ENCODE peak calls at places on chromosome 11, in six cellular contexts. E is ovary, W is left ventricle myocardium inferior, U is endothelial cell of umbilical vein, C is transverse colon, V is colonic mucosa. R is an unnamed sample.

GRCh38 chr11:13649619-13650018 is 18.8 kb upstream of the FAR1 start:
- DNase-seq in C (no peak), W (no peak), U (no peak), E (no peak), V (no peak), R (no peak)

GRCh38 chr11:34585870-34586654 is 34.8 kb upstream of the EHF start:
- DNase-seq in V (no peak), U (peak; percentile 55), E (no peak), C (no peak), W (no peak), R (no peak)

GRCh38 chr11:33488971-33489370 is 211.7 kb downstream of the C11orf91 start:
- DNase-seq in U (no peak), C (no peak), E (no peak), W (no peak), V (no peak), R (no peak)

GRCh38 chr11:101470414-101470813 is 113.4 kb downstream of the TRPC6 start:
- DNase-seq in C (no peak), V (no peak), U (no peak), E (no peak), W (no peak), R (no peak)

GRCh38 chr11:103170865-103171264 is 61.6 kb downstream of the DYNC2H1 start:
- DNase-seq in V (no peak), C (no peak), W (no peak), E (no peak), U (no peak), R (no peak)

GRCh38 chr11:61147271-61147670 is 14.0 kb downstream of the VPS37C start:
- DNase-seq in E (no peak), C (no peak), W (no peak), V (no peak), U (no peak), R (no peak)

GRCh38 chr11:109838034-109838433 is 255.2 kb upstream of the ZC3H12C start:
- DNase-seq in W (no peak), E (no peak), C (no peak), V (no peak), U (no peak), R (no peak)

GRCh38 chr11:19615503-19615902 is 97.1 kb upstream of the NAV2 start:
- DNase-seq in C (no peak), E (no peak), U (no peak), V (no peak), W (no peak), R (no peak)

GRCh38 chr11:111422494-111423249 is 43.6 kb upstream of the POU2AF1 start:
- DNase-seq in V (peak; percentile 71), C (peak; percentile 77), W (peak; percentile 32), E (peak; percentile 67), U (no peak), R (no peak)

GRCh38 chr11:116691779-116692178 is 81.0 kb downstream of the BUD13 start:
- DNase-seq in W (no peak), C (peak; percentile 44), E (peak; percentile 40), V (peak; percentile 46), U (peak; percentile 24), R (no peak)

GRCh38 chr11:1746516-1746931 is 3.9 kb downstream of the IFITM10 start:
- DNase-seq in E (no peak), C (peak; percentile 21), U (no peak), V (peak; percentile 28), W (peak; percentile 29), R (no peak)

GRCh38 chr11:61129608-61130523 is 27.6 kb downstream of the CD5 start:
- DNase-seq in C (peak; percentile 92), W (peak; percentile 84), U (peak; percentile 93), E (peak; percentile 94), V (peak; percentile 93), R (peak; percentile 91)

GRCh38 chr11:94869186-94869585 is 101.0 kb downstream of the AMOTL1 start:
- DNase-seq in V (no peak), W (no peak), E (no peak), C (no peak), U (no peak), R (no peak)

GRCh38 chr11:99370557-99371200 is 349.9 kb downstream of the CNTN5 start:
- DNase-seq in U (no peak), E (no peak), V (no peak), C (no peak), W (peak; percentile 57), R (no peak)

GRCh38 chr11:100774859-100775258 is 87.8 kb downstream of the ARHGAP42 start:
- DNase-seq in E (no peak), W (no peak), U (no peak), C (no peak), V (no peak), R (no peak)

GRCh38 chr11:17403977-17404759 is 15.7 kb upstream of the KCNJ11 start:
- DNase-seq in V (no peak), W (no peak), C (no peak), E (no peak), U (no peak), R (no peak)

GRCh38 chr11:102604875-102605274 is 20.3 kb downstream of the MMP20 start:
- DNase-seq in C (no peak), E (no peak), U (no peak), V (no peak), W (no peak), R (no peak)

GRCh38 chr11:134522782-134523570 is 110.9 kb upstream of the B3GAT1 start:
- DNase-seq in V (no peak), E (no peak), U (no peak), C (no peak), W (peak; percentile 5), R (no peak)

GRCh38 chr11:134521452-134522289 is 109.6 kb upstream of the B3GAT1 start:
- DNase-seq in W (no peak), C (no peak), V (no peak), U (no peak), E (no peak), R (no peak)

GRCh38 chr11:134521001-134521400 is 109.0 kb upstream of the B3GAT1 start:
- DNase-seq in V (no peak), E (no peak), C (no peak), U (no peak), W (no peak), R (no peak)

GRCh38 chr11:134524876-134525845 is 113.1 kb upstream of the B3GAT1 start:
- DNase-seq in W (peak; percentile 5), C (peak; percentile 2), U (no peak), E (no peak), V (no peak), R (no peak)

DNA sequence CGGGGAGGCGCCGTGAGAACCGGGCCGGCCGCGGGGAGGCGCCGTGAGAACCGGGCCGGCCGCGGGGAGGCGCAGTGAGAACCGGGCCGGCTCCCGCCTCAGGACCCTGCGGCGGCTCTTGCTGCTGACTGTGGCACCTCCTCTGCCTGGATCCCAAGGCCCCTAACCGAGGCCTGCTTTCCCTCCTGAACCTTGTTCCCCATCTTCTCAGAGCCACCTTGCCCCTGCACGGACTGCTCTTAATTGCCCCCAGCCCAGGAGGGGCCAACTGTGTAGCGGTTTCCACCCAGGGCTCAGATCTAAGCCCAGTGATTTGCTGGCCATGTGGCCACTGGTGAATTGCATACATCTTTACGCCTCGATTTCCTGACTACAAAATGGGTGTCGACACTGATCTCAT is 112.2 kb upstream of the B3GAT1 start:
- DNase-seq in V (no peak), U (no peak), E (no peak), C (peak; percentile 3), W (peak; percentile 4), R (no peak)
- H3K9me3 ChIP-seq in V (no peaks in the 10 kb centered on the region), U (no peaks in the 10 kb centered on the region), E (no peaks in the 10 kb centered on the region), C (no peaks in the 10 kb centered on the region), W (no peaks in the 10 kb centered on the region), R (no peaks in the 10 kb centered on the region)

DNA sequence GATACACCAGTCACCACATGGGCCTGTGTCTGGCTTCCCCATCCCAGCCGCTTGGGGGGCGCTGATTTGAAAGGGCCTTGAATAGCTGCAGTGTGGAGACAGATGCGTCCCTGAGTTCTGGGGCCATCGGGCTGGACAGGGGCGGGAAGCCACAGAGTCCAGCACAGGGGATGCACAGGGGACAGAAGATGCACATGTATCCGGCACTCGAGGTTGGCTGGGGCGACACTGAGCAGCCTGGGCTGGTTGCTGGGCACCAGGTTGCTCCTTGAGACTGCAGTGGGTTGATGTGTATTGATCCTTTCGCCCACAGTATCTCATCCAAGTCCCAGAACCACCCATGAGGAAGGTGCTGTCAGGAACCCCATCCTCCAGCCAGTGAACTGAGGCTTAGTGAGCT is 99.3 kb upstream of the SYT13 start:
- DNase-seq in U (no peak), C (no peak), V (no peak), W (no peak), E (peak; percentile 5), R (no peak)
- H3K27me3 ChIP-seq in U (no peaks in the 10 kb centered on the region), C (no peaks in the 10 kb centered on the region), V (no peaks in the 10 kb centered on the region), W (peaks cover 87% of the 10 kb centered on the region), E (no peaks in the 10 kb centered on the region), R (no peaks in the 10 kb centered on the region)

DNA sequence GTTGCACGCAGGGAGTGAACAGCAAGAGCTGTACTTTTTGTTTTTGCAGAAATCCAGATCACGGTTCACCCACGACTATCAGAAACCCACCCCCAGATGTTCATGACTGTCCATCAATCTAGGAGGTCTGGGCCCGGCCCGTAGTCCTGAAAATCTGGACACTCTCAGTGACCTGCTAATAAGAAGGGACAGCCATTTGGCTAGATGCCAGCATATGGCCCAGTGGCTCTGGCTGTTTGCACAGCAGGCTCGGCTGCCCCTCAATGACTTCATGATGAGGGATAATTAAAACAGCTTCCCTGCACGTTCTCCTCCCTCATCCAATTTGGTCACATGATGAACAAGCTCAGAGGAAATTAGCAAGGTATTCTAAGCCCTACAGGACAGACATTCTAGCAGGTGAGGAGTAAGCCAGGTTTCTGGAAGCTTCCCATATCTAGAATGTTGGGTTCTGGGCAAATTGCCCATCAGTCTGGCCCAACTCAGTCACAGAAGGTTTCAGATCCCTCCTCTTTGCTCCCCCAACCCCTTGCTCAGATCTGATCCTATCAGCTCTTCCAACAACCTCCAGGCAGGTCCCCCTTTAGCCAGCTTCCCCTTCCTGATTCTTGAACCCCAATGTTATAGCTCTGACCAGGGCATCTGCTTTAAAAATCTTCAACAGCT is 397.4 kb downstream of the SHANK2 start:
- DNase-seq in W (no peak), E (no peak), C (no peak), U (no peak), V (no peak), R (no peak)
- H3K9me3 ChIP-seq in W (peaks cover 11% of the 10 kb centered on the region), E (no peaks in the 10 kb centered on the region), C (no peaks in the 10 kb centered on the region), U (peaks cover 2% of the 10 kb centered on the region), V (no peaks in the 10 kb centered on the region), R (no peaks in the 10 kb centered on the region)

DNA sequence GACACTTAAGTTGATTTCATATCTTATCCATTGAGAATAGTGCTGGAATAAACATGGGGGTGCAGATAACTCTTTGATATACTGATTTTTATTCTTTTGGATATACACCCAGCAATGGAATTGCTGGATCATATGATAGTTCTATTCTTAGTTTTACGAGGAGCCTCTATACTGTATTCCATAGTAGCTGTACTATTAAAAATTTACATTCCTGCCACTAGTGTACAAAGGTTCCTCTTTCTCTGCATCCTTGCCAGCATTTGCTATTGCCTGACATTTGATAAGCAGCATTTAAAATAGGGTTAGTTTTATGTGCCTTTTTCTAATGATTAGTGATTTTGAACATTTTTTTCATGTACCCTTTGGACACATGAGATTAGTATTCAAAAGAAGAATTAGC is 554.2 kb downstream of the JRKL start:
- DNase-seq in E (no peak), W (no peak), U (no peak), C (no peak), V (no peak), R (no peak)
- H3K27me3 ChIP-seq in E (peaks cover 4% of the 10 kb centered on the region), W (no peaks in the 10 kb centered on the region), U (no peaks in the 10 kb centered on the region), C (no peaks in the 10 kb centered on the region), V (no peaks in the 10 kb centered on the region), R (no peaks in the 10 kb centered on the region)